ENCODE peak calls at places on chromosomes 4 and X, in nine cellular contexts. P, R, T, K, M, V, X, J and C are unnamed samples.

GRCh38 chr4:41540687-41541086 is 2.7 kb downstream of the LIMCH1 start:
- DNase-seq in P (no peak), J (no peak), T (no peak), V (no peak), X (no peak), K (no peak), M (no peak), R (no peak), C (no peak)

GRCh38 chr4:140172960-140173359 is 19.0 kb upstream of the MAML3 start:
- DNase-seq in R (no peak), V (no peak), J (no peak), T (no peak), M (no peak), X (no peak), P (no peak), K (no peak), C (no peak)

GRCh38 chr4:167934216-167934615 is 158.1 kb upstream of the ANXA10 start:
- DNase-seq in K (no peak), J (no peak), T (no peak), M (no peak), X (no peak), R (no peak), P (no peak), V (no peak), C (no peak)

GRCh38 chrX:136258951-136259350 is 7.8 kb upstream of the MAP7D3 start:
- DNase-seq in R (no peak), X (no peak), K (no peak), P (no peak), T (no peak), J (no peak), V (no peak), M (no peak), C (no peak)

GRCh38 chr4:41369680-41370079 is 113.0 kb downstream of the UCHL1 start:
- DNase-seq in X (no peak), R (no peak), T (no peak), M (peak), P (no peak), V (no peak), J (no peak), K (no peak), C (no peak)

GRCh38 chrX:78029663-78030062 is 60.2 kb upstream of the PGAM4 start:
- DNase-seq in K (no peak), M (no peak), P (peak), X (peak), R (no peak), T (no peak), J (no peak), V (peak), C (no peak)

GRCh38 chr4:31160146-31160545 is 440.0 kb downstream of the PCDH7 start:
- DNase-seq in R (no peak), P (no peak), M (no peak), T (no peak), X (no peak), K (no peak), J (no peak), V (no peak), C (no peak)

GRCh38 chrX:74325130-74326059 is 21.4 kb downstream of the ZCCHC13 start:
- DNase-seq in R (no peak), M (no peak), V (no peak), T (no peak), X (no peak), J (no peak), K (no peak), P (peak), C (no peak)

GRCh38 chr4:155392486-155393184 is 15.9 kb upstream of the MAP9 start:
- DNase-seq in T (no peak), J (no peak), P (no peak), K (no peak), X (no peak), M (no peak), V (peak), R (no peak), C (no peak)

GRCh38 chr4:46931981-46932380 is 22.9 kb upstream of the COX7B2 start:
- DNase-seq in J (no peak), V (peak), K (no peak), P (peak), X (peak), T (no peak), M (no peak), R (no peak), C (no peak)

GRCh38 chr4:128357286-128357685 is 69.7 kb upstream of the PGRMC2 start:
- DNase-seq in P (no peak), X (no peak), T (no peak), V (no peak), J (no peak), R (no peak), M (no peak), K (no peak), C (no peak)

GRCh38 chr4:3598695-3599227 is 66.5 kb upstream of the LRPAP1 start:
- DNase-seq in V (no peak), T (no peak), M (no peak), R (no peak), K (no peak), J (no peak), X (no peak), P (no peak), C (no peak)

DNA sequence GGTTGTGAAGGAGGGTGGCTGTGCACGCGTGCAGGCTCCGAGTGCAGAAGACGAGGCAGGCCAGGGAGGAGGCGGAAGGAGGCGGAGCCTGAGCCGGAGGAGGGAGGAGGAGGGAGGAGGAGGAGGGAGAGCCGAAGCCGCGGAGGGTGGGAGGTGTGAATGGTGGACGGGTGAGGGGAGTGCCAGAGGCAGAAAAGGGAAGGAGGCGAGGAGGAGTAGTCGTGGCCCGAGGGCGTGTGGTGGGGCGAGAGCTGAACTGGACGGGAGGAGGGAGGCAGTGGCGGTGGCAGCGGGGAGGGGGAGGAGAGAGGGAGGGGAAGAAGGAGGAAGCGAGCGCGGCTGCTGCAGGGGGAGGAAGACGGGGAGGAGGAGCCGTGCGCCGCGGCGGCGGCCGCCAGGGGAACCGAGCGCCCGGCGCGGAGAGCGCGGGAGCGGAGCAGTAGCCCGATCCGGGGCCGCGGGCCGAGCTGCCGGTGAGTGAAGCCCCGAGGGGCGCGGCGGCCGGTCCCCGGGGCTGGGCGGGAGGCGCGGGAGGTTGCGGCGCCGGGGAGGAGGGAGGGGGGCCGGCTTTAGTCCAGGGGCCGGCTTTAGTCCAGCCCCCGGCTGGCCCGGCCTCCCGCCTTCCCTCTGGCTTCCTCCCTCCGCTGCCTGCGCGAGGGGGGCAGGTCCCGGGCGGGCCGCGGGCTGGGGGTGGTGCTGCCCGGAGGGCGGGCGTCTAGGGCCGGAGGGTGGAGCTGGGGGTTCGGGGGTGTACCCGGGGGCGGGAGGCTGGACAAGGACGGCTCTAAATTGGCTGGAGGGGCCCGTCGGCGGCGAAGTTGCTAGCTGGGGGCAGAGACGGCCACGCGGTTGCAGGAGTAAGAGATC is at the start of gene TMEM164:
- DNase-seq in T (peak), J (peak), R (peak), X (peak), K (peak), M (peak), P (peak), V (peak), C (peak)
- TF ChIP-seq CTCF in T (no peak), J (no peak), R (peak), X (no peak), K (no peak), M (no peak), P (no peak), V (no peak), C (no peak)

DNA sequence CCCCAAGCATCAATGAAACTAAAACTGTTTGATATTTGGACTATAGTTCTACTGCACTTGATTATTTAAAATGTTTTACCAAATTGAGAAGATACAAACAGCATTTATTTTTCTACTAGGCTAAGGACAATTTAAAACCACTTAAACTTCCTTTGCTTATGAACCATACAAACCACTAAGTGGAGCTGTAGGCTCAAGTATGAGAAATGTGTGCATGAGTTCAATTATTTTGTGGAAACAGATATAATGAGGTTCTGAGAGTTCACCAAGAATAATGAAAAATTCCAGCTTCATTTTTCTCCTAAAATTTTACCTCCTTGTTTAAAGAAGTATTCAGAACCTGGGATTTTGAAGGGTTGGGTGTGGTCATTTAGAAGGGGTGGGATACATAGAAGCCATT is 63.1 kb downstream of the SERPINA7 start:
- DNase-seq in R (no peak), P (peak), V (no peak), K (no peak), T (no peak), X (no peak), J (no peak), M (no peak), C (no peak)
- TF ChIP-seq CTCF in R (no peak), P (no peak), V (peak), K (no peak), T (no peak), X (peak), J (no peak), M (peak), C (no peak)

GRCh38 chr4:57442834-57443291 is 332.7 kb upstream of the IGFBP7 start:
- DNase-seq in X (peak), P (peak), V (peak), K (no peak), M (no peak), J (no peak), R (no peak), T (no peak), C (no peak)
- TF ChIP-seq CTCF in X (peak), P (peak), V (peak), K (peak), M (peak), J (no peak), R (no peak), T (no peak), C (peak)

GRCh38 chr4:121950680-121951569 is 935 bp downstream of the TRPC3 start:
- DNase-seq in R (peak), T (no peak), M (peak), P (no peak), V (no peak), K (peak), J (no peak), X (peak), C (peak)
- TF ChIP-seq CTCF in R (no peak), T (no peak), M (no peak), P (no peak), V (no peak), K (no peak), J (no peak), X (no peak), C (no peak)

GRCh38 chrX:65932173-65933084 is 107.5 kb downstream of the VSIG4 start:
- DNase-seq in T (no peak), X (peak), V (no peak), K (no peak), R (no peak), P (peak), J (no peak), M (no peak), C (peak)
- TF ChIP-seq CTCF in T (no peak), X (no peak), V (no peak), K (no peak), R (no peak), P (peak), J (no peak), M (no peak), C (no peak)

GRCh38 chr4:120057416-120057815 is 9.2 kb downstream of the MAD2L1 start:
- DNase-seq in T (no peak), K (no peak), J (no peak), R (no peak), X (no peak), P (no peak), M (no peak), V (no peak), C (no peak)

GRCh38 chr4:120055167-120055566 is 11.5 kb downstream of the MAD2L1 start:
- DNase-seq in K (no peak), M (no peak), V (no peak), J (no peak), P (no peak), R (no peak), T (no peak), X (no peak), C (no peak)

GRCh38 chr4:120055795-120056194 is 10.9 kb downstream of the MAD2L1 start:
- DNase-seq in J (no peak), R (no peak), M (no peak), T (no peak), V (no peak), P (no peak), X (no peak), K (no peak), C (no peak)

GRCh38 chr4:120053916-120054315 is 12.7 kb downstream of the MAD2L1 start:
- DNase-seq in K (no peak), P (peak), V (no peak), M (no peak), X (no peak), R (no peak), J (no peak), T (no peak), C (no peak)

DNA sequence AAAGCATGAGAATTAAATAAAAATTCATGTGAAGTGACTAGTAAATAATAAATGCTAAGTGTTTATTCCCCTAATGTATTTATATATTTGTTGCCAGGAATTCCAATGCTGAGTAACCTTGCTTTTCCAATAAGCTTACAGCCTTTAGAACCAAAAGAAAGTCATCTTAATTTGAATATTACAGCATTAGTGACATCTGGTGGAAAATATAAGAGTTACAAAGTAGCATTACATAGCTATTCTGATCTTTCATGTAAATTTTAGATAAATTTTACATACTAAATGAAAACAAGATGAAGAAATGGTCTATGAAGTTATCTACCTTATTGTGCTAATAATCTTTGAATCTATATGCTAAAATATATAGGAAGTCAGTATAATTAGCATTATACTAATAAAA is 10.4 kb downstream of the MAD2L1 start:
- DNase-seq in M (no peak), P (no peak), X (no peak), J (no peak), V (no peak), R (no peak), T (no peak), K (no peak), C (no peak)
- TF ChIP-seq CTCF in M (peak), P (no peak), X (peak), J (no peak), V (no peak), R (no peak), T (no peak), K (no peak), C (no peak)

DNA sequence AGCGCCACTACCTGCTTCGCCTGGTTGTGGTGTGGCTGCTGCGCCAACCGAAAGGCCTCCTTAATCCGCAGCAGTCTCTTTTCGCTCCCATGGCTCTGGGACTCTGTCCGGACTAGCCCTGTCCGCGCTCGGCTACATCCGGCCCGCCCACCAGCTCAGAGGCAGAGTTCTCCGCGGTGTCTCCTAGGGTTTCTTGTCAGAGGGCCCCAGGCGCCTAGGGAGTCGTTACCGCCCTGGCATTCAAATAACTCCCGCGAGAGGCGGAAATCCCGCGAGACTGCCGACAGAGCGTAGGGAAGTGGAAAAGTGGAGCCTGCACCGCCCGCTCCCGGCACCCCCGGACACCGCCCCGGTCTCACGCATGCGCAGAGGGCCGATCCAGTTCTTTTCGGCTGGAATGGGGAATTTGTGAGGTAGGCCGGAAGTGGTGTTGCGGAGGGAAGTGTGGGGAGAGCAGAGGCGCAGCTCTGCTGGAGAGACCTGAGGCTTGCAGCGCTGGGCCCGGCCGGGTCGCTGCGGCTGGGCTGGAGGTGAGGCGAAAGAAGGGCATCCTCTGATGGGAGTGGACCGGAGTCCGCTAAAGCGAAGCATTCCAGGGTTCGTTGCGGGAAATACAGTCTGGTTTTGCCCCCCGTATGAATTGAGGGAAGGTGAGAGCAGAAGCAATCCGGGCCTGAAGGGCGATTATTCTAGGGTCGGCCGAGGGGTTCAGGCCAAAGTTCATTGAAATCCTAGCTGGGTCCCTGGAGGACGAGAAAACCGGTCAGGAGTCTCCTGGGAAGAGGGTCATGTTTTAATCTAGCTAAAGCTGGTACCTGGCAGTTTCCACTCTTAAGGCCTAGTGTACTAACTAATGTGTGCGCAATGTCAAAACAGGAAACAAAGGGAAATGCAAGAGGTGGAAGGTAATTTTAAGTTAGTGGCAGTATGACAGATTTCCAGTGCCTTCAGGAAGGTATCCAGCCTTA is at the start of gene FAM200B:
- DNase-seq in P (peak), R (peak), X (peak), M (peak), V (peak), K (peak), T (peak), J (peak), C (peak)
- TF ChIP-seq CTCF in P (no peak), R (peak), X (peak), M (no peak), V (peak), K (peak), T (no peak), J (no peak), C (no peak)

DNA sequence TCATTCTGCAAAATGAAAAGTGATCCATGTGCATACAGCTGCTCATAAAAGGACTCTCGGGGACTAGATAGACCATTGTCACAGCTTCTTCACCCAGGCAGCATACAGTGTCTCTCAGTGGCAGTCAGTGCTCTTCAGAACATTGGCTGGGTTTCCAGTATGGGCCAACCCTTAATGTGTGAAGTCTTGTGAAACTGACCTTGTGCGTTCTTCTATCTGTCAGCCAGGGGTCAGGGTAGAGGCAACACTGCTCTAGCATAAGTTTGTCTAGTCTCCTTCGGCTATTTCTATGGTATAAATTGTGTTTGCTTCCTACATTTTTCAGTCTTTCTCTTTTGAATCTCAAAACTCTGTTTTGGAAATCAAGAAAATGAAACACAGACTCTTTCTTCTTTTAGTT is 37.0 kb upstream of the SMIM31 start:
- DNase-seq in K (no peak), T (no peak), M (no peak), V (no peak), X (no peak), J (no peak), R (no peak), P (peak), C (no peak)
- TF ChIP-seq CTCF in K (no peak), T (no peak), M (peak), V (peak), X (peak), J (no peak), R (no peak), P (peak), C (peak)